ENCODE peak calls at places on chromosome 2, in eight cellular contexts. One of them, this sample, is unnamed.

GRCh38 chr2:228180126-228181097 is 1.1 kb downstream of the SPHKAP start:
- DNase-seq in left lung: peak
- DNase-seq in tibial artery: no peak
- DNase-seq in Peyer's patch: no peak
- DNase-seq in adrenal gland: no peak
- DNase-seq in ovary: no peak
- DNase-seq in cardiac muscle cell: no peak
- DNase-seq in thoracic aorta: no peak
- DNase-seq in this sample: no peak

GRCh38 chr2:120251077-120251476 is 1.6 kb upstream of the RALB start:
- DNase-seq in adrenal gland: no peak
- DNase-seq in Peyer's patch: no peak
- DNase-seq in cardiac muscle cell: no peak
- DNase-seq in left lung: no peak
- DNase-seq in tibial artery: no peak
- DNase-seq in ovary: no peak
- DNase-seq in thoracic aorta: no peak
- DNase-seq in this sample: no peak

GRCh38 chr2:128410758-128411215 is 92.1 kb upstream of the HS6ST1 start:
- DNase-seq in ovary: no peak
- DNase-seq in thoracic aorta: no peak
- DNase-seq in Peyer's patch: no peak
- DNase-seq in tibial artery: no peak
- DNase-seq in left lung: no peak
- DNase-seq in adrenal gland: no peak
- DNase-seq in cardiac muscle cell: no peak
- DNase-seq in this sample: no peak

GRCh38 chr2:133844214-133844892 is 276.1 kb upstream of the NCKAP5 start:
- DNase-seq in left lung: no peak
- DNase-seq in tibial artery: peak
- DNase-seq in Peyer's patch: peak
- DNase-seq in ovary: peak
- DNase-seq in adrenal gland: peak
- DNase-seq in cardiac muscle cell: peak
- DNase-seq in thoracic aorta: no peak
- DNase-seq in this sample: peak

GRCh38 chr2:156037472-156037871 is 295.0 kb downstream of the NR4A2 start:
- DNase-seq in adrenal gland: no peak
- DNase-seq in thoracic aorta: no peak
- DNase-seq in left lung: no peak
- DNase-seq in cardiac muscle cell: no peak
- DNase-seq in Peyer's patch: no peak
- DNase-seq in ovary: no peak
- DNase-seq in tibial artery: no peak
- DNase-seq in this sample: no peak

GRCh38 chr2:174059178-174059874 is 94.2 kb upstream of the SP3 start:
- DNase-seq in Peyer's patch: no peak
- DNase-seq in left lung: no peak
- DNase-seq in adrenal gland: no peak
- DNase-seq in thoracic aorta: no peak
- DNase-seq in tibial artery: no peak
- DNase-seq in ovary: no peak
- DNase-seq in cardiac muscle cell: peak
- DNase-seq in this sample: no peak

GRCh38 chr2:113848758-113849460 is 41.0 kb upstream of the ACTR3 start:
- DNase-seq in tibial artery: no peak
- DNase-seq in Peyer's patch: no peak
- DNase-seq in ovary: no peak
- DNase-seq in adrenal gland: no peak
- DNase-seq in cardiac muscle cell: no peak
- DNase-seq in thoracic aorta: no peak
- DNase-seq in left lung: no peak
- DNase-seq in this sample: no peak

GRCh38 chr2:60094450-60094929 is 459.0 kb downstream of the BCL11A start:
- DNase-seq in Peyer's patch: no peak
- DNase-seq in adrenal gland: no peak
- DNase-seq in cardiac muscle cell: no peak
- DNase-seq in left lung: no peak
- DNase-seq in ovary: no peak
- DNase-seq in thoracic aorta: no peak
- DNase-seq in tibial artery: no peak
- DNase-seq in this sample: no peak

GRCh38 chr2:240618776-240619175 is 6.5 kb upstream of the GPR35 start:
- DNase-seq in Peyer's patch: no peak
- DNase-seq in left lung: peak
- DNase-seq in thoracic aorta: no peak
- DNase-seq in tibial artery: no peak
- DNase-seq in cardiac muscle cell: no peak
- DNase-seq in adrenal gland: no peak
- DNase-seq in ovary: peak
- DNase-seq in this sample: no peak

GRCh38 chr2:239966848-239967136 is 58.4 kb downstream of the NDUFA10 start:
- DNase-seq in tibial artery: peak
- DNase-seq in thoracic aorta: no peak
- DNase-seq in Peyer's patch: no peak
- DNase-seq in adrenal gland: no peak
- DNase-seq in ovary: no peak
- DNase-seq in cardiac muscle cell: peak
- DNase-seq in left lung: no peak
- DNase-seq in this sample: no peak

GRCh38 chr2:39247512-39247911 is 3.7 kb upstream of the CDKL4 start:
- DNase-seq in cardiac muscle cell: no peak
- DNase-seq in tibial artery: no peak
- DNase-seq in left lung: no peak
- DNase-seq in ovary: no peak
- DNase-seq in thoracic aorta: no peak
- DNase-seq in adrenal gland: no peak
- DNase-seq in Peyer's patch: no peak
- DNase-seq in this sample: no peak

DNA sequence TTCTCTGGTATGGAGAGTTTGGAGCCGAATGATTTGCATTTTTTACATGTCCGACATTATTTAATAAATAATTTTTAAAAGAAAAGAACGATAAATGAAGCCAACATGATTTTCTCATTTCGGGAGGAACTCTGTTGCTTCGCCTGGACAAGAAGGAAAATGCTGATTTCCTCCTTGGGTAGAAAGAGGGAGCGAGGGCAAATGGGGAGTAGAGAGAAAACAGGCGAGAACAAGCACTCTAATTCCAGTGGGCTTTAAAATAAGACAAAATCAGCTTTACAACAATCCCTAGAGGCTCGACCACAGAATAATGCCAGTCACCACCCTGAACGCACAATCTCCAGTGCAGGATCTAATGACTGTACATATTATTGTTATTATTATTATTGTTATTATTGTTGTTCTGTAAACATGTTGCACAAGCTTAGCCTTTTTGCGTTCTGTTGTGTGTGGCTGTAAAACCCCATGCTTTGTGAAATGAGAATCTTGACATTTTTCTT is 3.7 kb downstream of the DLX1 start:
- DNase-seq in tibial artery: no peak
- DNase-seq in thoracic aorta: no peak
- DNase-seq in cardiac muscle cell: no peak
- DNase-seq in ovary: no peak
- DNase-seq in Peyer's patch: no peak
- DNase-seq in left lung: no peak
- DNase-seq in adrenal gland: no peak
- DNase-seq in this sample: no peak
- H3K27ac ChIP-seq in tibial artery: no peak
- H3K27ac ChIP-seq in thoracic aorta: no peak
- H3K27ac ChIP-seq in cardiac muscle cell: no peak
- H3K27ac ChIP-seq in ovary: no peak
- H3K27ac ChIP-seq in Peyer's patch: no peak
- H3K27ac ChIP-seq in left lung: no peak
- H3K27ac ChIP-seq in adrenal gland: no peak
- H3K27ac ChIP-seq in this sample: no peak

GRCh38 chr2:233094614-233095013 is 34.5 kb downstream of the INPP5D start:
- DNase-seq in Peyer's patch: no peak
- DNase-seq in left lung: no peak
- DNase-seq in adrenal gland: no peak
- DNase-seq in ovary: no peak
- DNase-seq in cardiac muscle cell: peak
- DNase-seq in tibial artery: no peak
- DNase-seq in thoracic aorta: no peak
- DNase-seq in this sample: peak

GRCh38 chr2:233100192-233100998 is 40.3 kb downstream of the INPP5D start:
- DNase-seq in left lung: no peak
- DNase-seq in ovary: no peak
- DNase-seq in tibial artery: no peak
- DNase-seq in cardiac muscle cell: no peak
- DNase-seq in adrenal gland: no peak
- DNase-seq in thoracic aorta: no peak
- DNase-seq in Peyer's patch: peak
- DNase-seq in this sample: no peak

GRCh38 chr2:233096006-233096405 is 35.9 kb downstream of the INPP5D start:
- DNase-seq in thoracic aorta: no peak
- DNase-seq in adrenal gland: no peak
- DNase-seq in cardiac muscle cell: no peak
- DNase-seq in left lung: no peak
- DNase-seq in ovary: no peak
- DNase-seq in Peyer's patch: no peak
- DNase-seq in tibial artery: no peak
- DNase-seq in this sample: no peak

GRCh38 chr2:233101826-233102225 is 41.7 kb downstream of the INPP5D start:
- DNase-seq in tibial artery: no peak
- DNase-seq in cardiac muscle cell: no peak
- DNase-seq in adrenal gland: no peak
- DNase-seq in Peyer's patch: no peak
- DNase-seq in ovary: no peak
- DNase-seq in thoracic aorta: no peak
- DNase-seq in left lung: no peak
- DNase-seq in this sample: no peak

DNA sequence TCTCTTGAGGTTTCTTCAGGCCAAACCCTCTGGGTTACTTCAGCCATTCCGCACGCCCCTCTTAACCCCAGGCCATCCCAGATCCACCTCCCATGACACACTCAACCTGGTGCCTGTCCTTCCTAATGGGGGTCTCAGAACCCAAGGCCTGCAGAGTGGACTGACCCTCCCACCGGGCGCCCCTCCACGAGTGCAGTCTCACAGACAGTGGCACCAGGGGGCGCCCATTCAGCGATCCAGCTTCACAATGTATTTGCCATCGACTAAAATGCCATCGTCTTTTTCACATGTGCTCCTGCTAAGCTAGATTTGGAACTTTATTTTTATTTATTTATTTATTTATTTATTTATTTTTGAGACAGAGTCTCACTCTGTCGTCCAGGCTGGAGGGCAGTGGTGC is 38.5 kb downstream of the INPP5D start:
- DNase-seq in ovary: no peak
- DNase-seq in tibial artery: no peak
- DNase-seq in Peyer's patch: no peak
- DNase-seq in adrenal gland: no peak
- DNase-seq in thoracic aorta: no peak
- DNase-seq in left lung: no peak
- DNase-seq in cardiac muscle cell: peak
- DNase-seq in this sample: no peak
- TF ChIP-seq CTCF in ovary: no peak
- TF ChIP-seq CTCF in tibial artery: no peak
- TF ChIP-seq CTCF in Peyer's patch: peak
- TF ChIP-seq CTCF in adrenal gland: peak
- TF ChIP-seq CTCF in thoracic aorta: no peak
- TF ChIP-seq CTCF in left lung: no peak
- TF ChIP-seq CTCF in cardiac muscle cell: peak
- TF ChIP-seq CTCF in this sample: peak

GRCh38 chr2:159882069-159882468 is 84.1 kb upstream of the CD302 start:
- DNase-seq in adrenal gland: no peak
- DNase-seq in thoracic aorta: no peak
- DNase-seq in cardiac muscle cell: no peak
- DNase-seq in left lung: no peak
- DNase-seq in ovary: no peak
- DNase-seq in tibial artery: no peak
- DNase-seq in Peyer's patch: no peak
- DNase-seq in this sample: no peak
- H3K27ac ChIP-seq in adrenal gland: no peak
- H3K27ac ChIP-seq in thoracic aorta: no peak
- H3K27ac ChIP-seq in cardiac muscle cell: no peak
- H3K27ac ChIP-seq in left lung: no peak
- H3K27ac ChIP-seq in ovary: no peak
- H3K27ac ChIP-seq in tibial artery: no peak
- H3K27ac ChIP-seq in Peyer's patch: no peak
- H3K27ac ChIP-seq in this sample: no peak

GRCh38 chr2:42770288-42771131 is 6.6 kb upstream of the OXER1 start:
- DNase-seq in adrenal gland: no peak
- DNase-seq in thoracic aorta: no peak
- DNase-seq in left lung: no peak
- DNase-seq in ovary: peak
- DNase-seq in cardiac muscle cell: peak
- DNase-seq in tibial artery: no peak
- DNase-seq in Peyer's patch: no peak
- DNase-seq in this sample: peak
- TF ChIP-seq CTCF in adrenal gland: peak
- TF ChIP-seq CTCF in thoracic aorta: peak
- TF ChIP-seq CTCF in left lung: peak
- TF ChIP-seq CTCF in ovary: peak
- TF ChIP-seq CTCF in cardiac muscle cell: peak
- TF ChIP-seq CTCF in tibial artery: no peak
- TF ChIP-seq CTCF in Peyer's patch: peak
- TF ChIP-seq CTCF in this sample: peak

DNA sequence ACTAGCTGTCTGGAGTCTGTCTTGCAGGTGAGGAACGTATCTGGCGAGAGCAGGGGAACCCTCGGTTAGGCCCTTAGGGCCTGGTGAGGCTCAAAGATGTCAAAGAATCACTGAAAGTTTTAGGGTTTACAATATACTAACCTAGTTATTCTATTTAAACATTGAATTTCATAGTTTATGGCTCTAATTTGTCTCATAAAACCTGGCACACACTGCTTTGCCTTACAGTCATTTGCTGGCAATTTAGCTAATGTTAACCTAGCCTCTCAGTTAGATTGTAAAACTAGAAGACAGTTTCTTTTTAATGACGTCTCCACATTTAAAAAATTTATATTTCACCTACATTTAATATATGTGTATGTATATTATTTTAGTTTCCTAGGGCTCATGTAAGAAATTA is 89.6 kb upstream of the DOCK10 start:
- DNase-seq in adrenal gland: no peak
- DNase-seq in ovary: no peak
- DNase-seq in tibial artery: no peak
- DNase-seq in thoracic aorta: no peak
- DNase-seq in Peyer's patch: no peak
- DNase-seq in left lung: no peak
- DNase-seq in cardiac muscle cell: no peak
- DNase-seq in this sample: no peak
- H3K27ac ChIP-seq in adrenal gland: no peak
- H3K27ac ChIP-seq in ovary: no peak
- H3K27ac ChIP-seq in tibial artery: no peak
- H3K27ac ChIP-seq in thoracic aorta: no peak
- H3K27ac ChIP-seq in Peyer's patch: no peak
- H3K27ac ChIP-seq in left lung: no peak
- H3K27ac ChIP-seq in cardiac muscle cell: no peak
- H3K27ac ChIP-seq in this sample: no peak

This sample was measured in ascending aorta.